ENCODE peak calls at places on chromosomes 2 and 18, in four cellular contexts. T is thyroid gland, N is stomach, J is A549. E is an unnamed sample.

GRCh38 chr18:41128126-41128525 is 826.9 kb upstream of the PIK3C3 start:
- DNase-seq in T (no peak), N (no peak), J (no peak), E (no peak)

GRCh38 chr2:232633413-232634318 is at the start of gene EFHD1:
- DNase-seq in T (peak; percentile 87), N (peak; percentile 75), J (peak; percentile 73), E (peak; percentile 91)

GRCh38 chr2:65299246-65299645 is 71.6 kb downstream of the ACTR2 start:
- DNase-seq in T (no peak), N (no peak), J (no peak), E (no peak)

GRCh38 chr2:216663846-216664245 is 30.6 kb downstream of the IGFBP2 start:
- DNase-seq in T (no peak), N (no peak), J (no peak), E (no peak)

GRCh38 chr2:193267496-193268002 is 1072.8 kb upstream of the TMEFF2 start:
- DNase-seq in T (no peak), N (no peak), J (no peak), E (no peak)

GRCh38 chr2:20186855-20187187 is 38.1 kb downstream of the SDC1 start:
- DNase-seq in T (no peak), N (no peak), J (no peak), E (no peak)

GRCh38 chr2:219803294-219803693 is 175.9 kb downstream of the SLC4A3 start:
- DNase-seq in T (no peak), N (no peak), J (no peak), E (no peak)

GRCh38 chr2:120237491-120237902 is 14.3 kb upstream of the TMEM185B start:
- DNase-seq in T (no peak), N (peak; percentile 42), J (peak; percentile 70), E (no peak)

GRCh38 chr18:70025580-70025979 is 77.9 kb upstream of the CD226 start:
- DNase-seq in T (no peak), N (no peak), J (no peak), E (no peak)

GRCh38 chr2:18922276-18922675 is 332.9 kb upstream of the NT5C1B start:
- DNase-seq in T (no peak), N (no peak), J (no peak), E (no peak)

GRCh38 chr2:46294185-46294836 is 2.9 kb upstream of the EPAS1 start:
- DNase-seq in T (peak; percentile 49), N (no peak), J (peak; percentile 60), E (peak; percentile 74)

DNA sequence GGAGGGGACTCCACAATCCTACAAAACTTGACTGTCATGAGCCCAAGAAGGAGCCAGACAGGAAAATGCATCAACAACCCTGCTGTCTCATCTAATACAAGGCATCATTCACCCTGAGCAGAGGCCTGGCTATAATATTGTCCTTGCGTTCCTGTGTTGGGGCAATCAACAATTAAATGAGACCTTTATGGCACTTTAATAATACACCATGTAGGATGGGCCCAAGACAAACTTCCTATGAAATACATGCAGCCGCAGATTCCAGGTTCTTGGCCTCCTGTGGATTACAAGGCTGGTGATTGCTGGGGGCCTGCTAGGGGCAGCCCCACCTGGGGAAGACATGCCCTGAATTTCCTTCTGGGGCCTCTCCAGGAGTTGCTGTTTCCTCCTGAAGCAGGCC is 82.8 kb upstream of the PPP1CB start:
- DNase-seq in T (no peak), N (no peak), J (no peak), E (no peak)
- TF ChIP-seq POLR2A in T (no peak), N (no peak), J (no peak), E (no peak)

GRCh38 chr2:37645836-37646235 is 25.6 kb downstream of the CDC42EP3 start:
- DNase-seq in T (no peak), N (no peak), J (no peak), E (no peak)
- TF ChIP-seq CTCF in T (no peak), N (no peak), J (no peak), E (no peak)

DNA sequence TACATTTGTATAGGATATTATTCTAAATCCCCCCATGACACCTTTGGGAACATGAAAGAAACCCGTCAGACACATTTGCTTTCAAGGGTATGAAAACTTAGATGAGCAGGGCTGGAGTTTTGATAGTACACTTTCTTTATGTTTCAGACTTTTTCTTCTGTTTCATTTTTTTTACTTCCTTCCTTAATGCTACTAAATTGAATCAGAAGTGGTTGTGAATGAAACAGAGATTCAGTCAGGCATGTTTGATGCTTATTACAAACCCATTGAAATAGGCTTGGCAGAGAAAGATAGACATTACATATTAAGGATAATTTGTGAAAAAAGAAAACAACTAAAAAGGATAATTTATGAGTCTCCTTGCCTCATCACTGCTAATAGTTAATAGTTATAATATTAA is 26.8 kb downstream of the SLC30A6 start:
- DNase-seq in T (no peak), N (no peak), J (no peak), E (no peak)
- H3K27ac ChIP-seq in T (no peak overlapping the region), N (no peak overlapping the region), J (no peak overlapping the region), E (no peak overlapping the region)

DNA sequence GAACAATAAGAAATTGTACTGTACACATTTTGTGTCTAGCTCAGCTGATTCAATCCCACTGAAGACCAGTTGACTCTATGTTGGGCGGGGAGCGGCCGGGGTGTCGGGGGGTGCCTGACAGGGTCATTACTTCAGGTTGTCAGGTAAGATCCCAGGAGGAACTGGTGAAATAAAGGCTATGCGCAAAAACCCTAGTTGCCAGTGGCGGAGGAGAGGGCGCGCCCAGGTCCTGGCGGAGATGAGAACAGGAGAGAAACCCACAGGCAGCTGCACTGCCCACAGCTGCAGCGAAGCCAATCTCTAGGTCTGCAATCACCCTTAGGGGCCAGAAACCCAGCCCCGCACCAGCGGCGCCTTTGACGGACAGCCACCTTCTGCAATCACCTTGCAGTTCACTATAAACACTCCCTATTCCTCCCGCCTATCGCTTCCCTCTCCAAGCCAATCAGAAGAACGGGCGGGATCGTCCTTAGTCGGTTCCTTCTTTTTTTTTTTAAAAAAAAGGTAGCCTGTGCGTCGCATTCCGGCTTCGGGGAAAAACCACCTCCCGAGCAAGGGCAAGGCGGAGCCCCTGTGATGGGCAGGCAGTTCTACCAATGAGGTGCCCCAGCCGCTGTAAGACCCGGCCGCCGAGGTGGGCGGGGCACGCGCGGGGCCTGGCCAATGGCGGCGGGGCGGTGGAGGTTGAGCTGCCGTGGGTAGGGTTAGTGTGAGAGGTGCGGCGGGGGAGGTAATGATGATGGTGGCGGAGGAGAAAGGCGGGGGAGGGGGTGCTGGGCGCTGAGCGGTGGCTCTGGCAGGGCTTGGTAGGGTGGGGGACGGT is at the start of gene EHBP1:
- DNase-seq in T (peak; percentile 99), N (peak; percentile 100), J (peak; percentile 100), E (peak; percentile 99)
- TF ChIP-seq POLR2A in T (no peak), N (no peak), J (peak; percentile 91), E (no peak)

DNA sequence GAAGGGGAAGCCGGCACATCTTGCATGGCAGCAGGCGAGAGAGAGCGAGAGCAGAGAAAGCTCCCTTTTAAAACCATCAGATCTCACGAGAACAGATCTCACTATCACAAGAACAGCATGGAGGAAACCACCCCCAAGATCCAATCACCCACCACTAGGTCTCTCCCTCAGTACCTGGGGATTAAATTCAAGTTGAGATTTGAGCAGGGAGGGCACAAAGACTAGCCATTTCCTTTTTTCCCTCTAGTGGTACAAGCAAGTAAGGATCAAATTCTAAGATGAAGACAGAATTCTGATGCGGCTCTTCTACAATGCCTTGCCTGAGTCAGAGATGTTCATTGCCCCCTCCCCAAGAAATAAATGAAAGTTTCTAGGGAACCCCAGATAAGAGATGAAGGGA is 45.6 kb upstream of the ANKRD44 start:
- DNase-seq in T (no peak), N (no peak), J (peak; percentile 22), E (no peak)
- TF ChIP-seq CTCF in T (no peak), N (no peak), J (peak; percentile 23), E (no peak)

GRCh38 chr2:159032156-159032555 is 63.7 kb downstream of the TANC1 start:
- DNase-seq in T (no peak), N (no peak), J (no peak), E (no peak)

GRCh38 chr2:159028776-159029175 is 60.3 kb downstream of the TANC1 start:
- DNase-seq in T (no peak), N (no peak), J (no peak), E (no peak)

GRCh38 chr2:159032580-159032979 is 64.1 kb downstream of the TANC1 start:
- DNase-seq in T (no peak), N (no peak), J (no peak), E (no peak)

GRCh38 chr2:159030674-159031380 is 62.4 kb downstream of the TANC1 start:
- DNase-seq in T (peak; percentile 47), N (peak; percentile 40), J (peak; percentile 47), E (no peak)

DNA sequence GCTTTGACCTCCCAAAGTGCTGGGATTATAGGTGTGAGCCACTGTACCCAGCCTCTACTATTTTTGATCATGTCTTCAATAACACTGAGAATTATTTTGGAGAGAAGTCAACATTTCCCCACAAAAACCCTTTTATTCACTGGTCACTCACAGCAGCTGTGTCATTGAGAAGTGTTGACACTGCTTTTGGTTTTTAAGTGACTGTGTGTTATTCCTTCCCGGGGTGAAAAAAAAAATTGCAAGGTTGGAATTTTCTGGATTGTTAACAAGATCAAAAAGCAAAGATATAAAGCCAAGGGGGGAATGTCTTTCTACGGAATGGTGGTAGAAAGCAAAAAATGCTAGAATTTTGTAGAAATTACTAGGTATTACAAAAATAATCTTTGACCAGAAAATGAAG is 61.5 kb downstream of the TANC1 start:
- DNase-seq in T (no peak), N (no peak), J (no peak), E (no peak)
- H3K27ac ChIP-seq in T (peak overlapping the region; percentile 71), N (peak overlapping the region; percentile 60), J (no peak overlapping the region), E (no peak overlapping the region)

GRCh38 chr2:26639685-26640240 is 1.4 kb downstream of the CIB4 start:
- DNase-seq in T (peak; percentile 45), N (peak; percentile 17), J (no peak), E (peak; percentile 18)

GRCh38 chr2:26642437-26642836 is 1.3 kb upstream of the CIB4 start:
- DNase-seq in T (no peak), N (no peak), J (no peak), E (no peak)

GRCh38 chr2:26640781-26641564 is at the start of gene CIB4:
- DNase-seq in T (peak; percentile 95), N (peak; percentile 20), J (no peak), E (peak; percentile 38)

GRCh38 chr2:26637811-26638310 is 3.3 kb downstream of the CIB4 start:
- DNase-seq in T (peak; percentile 50), N (no peak), J (no peak), E (peak; percentile 32)

GRCh38 chr2:26640331-26640745 is 828 bp downstream of the CIB4 start:
- DNase-seq in T (peak; percentile 55), N (peak; percentile 28), J (no peak), E (peak; percentile 44)
- TF ChIP-seq POLR2A in T (no peak), N (no peak), J (no peak), E (no peak)

GRCh38 chr2:150487537-150488429 is at the start of gene RND3:
- DNase-seq in T (peak; percentile 98), N (peak; percentile 96), J (peak; percentile 99), E (peak; percentile 98)
- TF ChIP-seq CTCF in T (peak; percentile 90), N (peak; percentile 76), J (peak; percentile 87), E (peak; percentile 89)

GRCh38 chr2:202038471-202039277 is 5.0 kb downstream of the FZD7 start:
- DNase-seq in T (peak; percentile 78), N (no peak), J (peak; percentile 63), E (no peak)
- H3K27ac ChIP-seq in T (peak overlapping the region; percentile 7), N (peak overlapping the region; percentile 96), J (peak overlapping the region; percentile 86), E (peak overlapping the region; percentile 19)

GRCh38 chr2:223980397-223980735 is 23.1 kb downstream of the MRPL44 start:
- DNase-seq in T (no peak), N (no peak), J (no peak), E (no peak)
- TF ChIP-seq POLR2A in T (no peak), N (no peak), J (no peak), E (no peak)